ENCODE peak calls at places on chromosome 18, in ten cellular contexts. K is globus pallidus, U is midbrain, R is lower leg skin, L is hippocampal formation, M is DMS153, T is hypothalamus, C is M059J, I is dermis microvascular lymphatic vessel endothelial cell, P is HuH-7.5. Q is an unnamed sample.

GRCh38 chr18:13183359-13183758 is 35.2 kb upstream of the LDLRAD4 start:
- DNase-seq in I (no peak), U (no peak), C (no peak), M (no peak), K (no peak), L (no peak), T (no peak), P (no peak), R (no peak), Q (no peak)

GRCh38 chr18:62360806-62361205 is 35.7 kb downstream of the TNFRSF11A start:
- DNase-seq in I (peak; percentile 14), C (no peak), L (no peak), M (no peak), R (no peak), P (no peak), T (no peak), K (no peak), U (no peak), Q (no peak)

GRCh38 chr18:50611529-50611941 is 51.6 kb downstream of the MAPK4 start:
- DNase-seq in C (no peak), R (no peak), P (no peak), U (no peak), M (no peak), T (no peak), L (no peak), I (no peak), K (no peak), Q (no peak)

GRCh38 chr18:70431203-70431624 is 142.4 kb downstream of the SOCS6 start:
- DNase-seq in K (no peak), U (no peak), L (no peak), R (no peak), T (no peak), C (no peak), I (no peak), M (no peak), P (no peak), Q (no peak)

GRCh38 chr18:3448845-3449701 is 899 bp upstream of the TGIF1 start:
- DNase-seq in M (no peak), K (peak; percentile 81), I (peak; percentile 62), T (peak; percentile 70), P (peak; percentile 62), R (peak; percentile 97), C (peak; percentile 95), L (peak; percentile 66), U (peak; percentile 68), Q (peak; percentile 48)

GRCh38 chr18:3605562-3606443 is 155.8 kb downstream of the TGIF1 start:
- DNase-seq in I (no peak), C (peak; percentile 74), M (no peak), U (no peak), T (no peak), K (peak; percentile 41), L (no peak), R (no peak), P (no peak), Q (no peak)

GRCh38 chr18:57640749-57641148 is 19.1 kb upstream of the NARS1 start:
- DNase-seq in T (no peak), M (no peak), U (no peak), P (no peak), L (no peak), C (no peak), K (no peak), R (no peak), I (no peak), Q (no peak)

GRCh38 chr18:48639772-48640432 is 101.1 kb downstream of the CTIF start:
- DNase-seq in R (no peak), C (no peak), I (no peak), U (no peak), P (no peak), M (no peak), L (no peak), K (no peak), T (no peak), Q (no peak)

GRCh38 chr18:54983041-54983686 is 23.9 kb upstream of the CCDC68 start:
- DNase-seq in P (peak; percentile 28), U (peak; percentile 25), M (no peak), I (peak; percentile 43), L (peak; percentile 50), T (no peak), C (peak; percentile 77), K (peak; percentile 10), R (no peak), Q (peak; percentile 22)

Q was measured in NCI-H748 treated with DMSO at 0.1 percent for 48 hours.